ENCODE peak calls at places on chromosomes 3 and 15, in ten cellular contexts. One of them, this sample, is unnamed.

GRCh38 chr15:63601026-63601726 is 4.0 kb downstream of the FBXL22 start:
- DNase-seq in fibroblast of the conjunctiva: no peak
- DNase-seq in chondrocyte: no peak
- DNase-seq in stimulated activated CD8-positive, alpha-beta memory T cell treated with anti-CD3 and anti-CD28 coated beads, Interleukin-15, amount 100 ng/mL, for 24 hours: peak
- DNase-seq in amygdala: no peak
- DNase-seq in AML-193: no peak
- DNase-seq in fibroblast of gingiva: no peak
- DNase-seq in stimulated activated naive CD8-positive, alpha-beta T cell treated with anti-CD3 and anti-CD28 coated beads, Interleukin-15, Interleukin-2, amounts not matched to agents 100 U/mL and 50 U/mL, for 24 hours: peak
- DNase-seq in type B pancreatic cell: no peak
- DNase-seq in globus pallidus: no peak
- DNase-seq in this sample: no peak

GRCh38 chr3:13111874-13112520 is 38.8 kb upstream of the IQSEC1 start:
- DNase-seq in fibroblast of the conjunctiva: no peak
- DNase-seq in chondrocyte: peak
- DNase-seq in stimulated activated CD8-positive, alpha-beta memory T cell treated with anti-CD3 and anti-CD28 coated beads, Interleukin-15, amount 100 ng/mL, for 24 hours: no peak
- DNase-seq in amygdala: no peak
- DNase-seq in AML-193: no peak
- DNase-seq in fibroblast of gingiva: no peak
- DNase-seq in stimulated activated naive CD8-positive, alpha-beta T cell treated with anti-CD3 and anti-CD28 coated beads, Interleukin-15, Interleukin-2, amounts not matched to agents 100 U/mL and 50 U/mL, for 24 hours: no peak
- DNase-seq in type B pancreatic cell: no peak
- DNase-seq in globus pallidus: no peak
- DNase-seq in this sample: no peak

GRCh38 chr3:186909078-186909853 is 21.1 kb upstream of the ST6GAL1 start:
- DNase-seq in fibroblast of the conjunctiva: no peak
- DNase-seq in chondrocyte: no peak
- DNase-seq in stimulated activated CD8-positive, alpha-beta memory T cell treated with anti-CD3 and anti-CD28 coated beads, Interleukin-15, amount 100 ng/mL, for 24 hours: no peak
- DNase-seq in amygdala: no peak
- DNase-seq in AML-193: no peak
- DNase-seq in fibroblast of gingiva: no peak
- DNase-seq in stimulated activated naive CD8-positive, alpha-beta T cell treated with anti-CD3 and anti-CD28 coated beads, Interleukin-15, Interleukin-2, amounts not matched to agents 100 U/mL and 50 U/mL, for 24 hours: peak
- DNase-seq in type B pancreatic cell: no peak
- DNase-seq in globus pallidus: no peak
- DNase-seq in this sample: no peak

GRCh38 chr3:14876942-14877341 is 58.2 kb downstream of the FGD5 start:
- DNase-seq in fibroblast of the conjunctiva: no peak
- DNase-seq in chondrocyte: no peak
- DNase-seq in stimulated activated CD8-positive, alpha-beta memory T cell treated with anti-CD3 and anti-CD28 coated beads, Interleukin-15, amount 100 ng/mL, for 24 hours: no peak
- DNase-seq in amygdala: no peak
- DNase-seq in AML-193: no peak
- DNase-seq in fibroblast of gingiva: peak
- DNase-seq in stimulated activated naive CD8-positive, alpha-beta T cell treated with anti-CD3 and anti-CD28 coated beads, Interleukin-15, Interleukin-2, amounts not matched to agents 100 U/mL and 50 U/mL, for 24 hours: no peak
- DNase-seq in type B pancreatic cell: no peak
- DNase-seq in globus pallidus: no peak
- DNase-seq in this sample: no peak

GRCh38 chr3:157611176-157611575 is 108.0 kb upstream of the VEPH1 start:
- DNase-seq in fibroblast of the conjunctiva: no peak
- DNase-seq in chondrocyte: no peak
- DNase-seq in stimulated activated CD8-positive, alpha-beta memory T cell treated with anti-CD3 and anti-CD28 coated beads, Interleukin-15, amount 100 ng/mL, for 24 hours: no peak
- DNase-seq in amygdala: no peak
- DNase-seq in AML-193: no peak
- DNase-seq in fibroblast of gingiva: no peak
- DNase-seq in stimulated activated naive CD8-positive, alpha-beta T cell treated with anti-CD3 and anti-CD28 coated beads, Interleukin-15, Interleukin-2, amounts not matched to agents 100 U/mL and 50 U/mL, for 24 hours: no peak
- DNase-seq in type B pancreatic cell: no peak
- DNase-seq in globus pallidus: no peak
- DNase-seq in this sample: no peak

GRCh38 chr15:84749111-84749991 is 959 bp downstream of the ZNF592 start:
- DNase-seq in fibroblast of the conjunctiva: no peak
- DNase-seq in chondrocyte: no peak
- DNase-seq in stimulated activated CD8-positive, alpha-beta memory T cell treated with anti-CD3 and anti-CD28 coated beads, Interleukin-15, amount 100 ng/mL, for 24 hours: no peak
- DNase-seq in amygdala: no peak
- DNase-seq in AML-193: peak
- DNase-seq in fibroblast of gingiva: peak
- DNase-seq in stimulated activated naive CD8-positive, alpha-beta T cell treated with anti-CD3 and anti-CD28 coated beads, Interleukin-15, Interleukin-2, amounts not matched to agents 100 U/mL and 50 U/mL, for 24 hours: peak
- DNase-seq in type B pancreatic cell: no peak
- DNase-seq in globus pallidus: peak
- DNase-seq in this sample: no peak

GRCh38 chr15:26867199-26868007 is 541 bp downstream of the GABRA5 start:
- DNase-seq in fibroblast of the conjunctiva: no peak
- DNase-seq in chondrocyte: no peak
- DNase-seq in stimulated activated CD8-positive, alpha-beta memory T cell treated with anti-CD3 and anti-CD28 coated beads, Interleukin-15, amount 100 ng/mL, for 24 hours: no peak
- DNase-seq in amygdala: no peak
- DNase-seq in AML-193: no peak
- DNase-seq in fibroblast of gingiva: no peak
- DNase-seq in stimulated activated naive CD8-positive, alpha-beta T cell treated with anti-CD3 and anti-CD28 coated beads, Interleukin-15, Interleukin-2, amounts not matched to agents 100 U/mL and 50 U/mL, for 24 hours: no peak
- DNase-seq in type B pancreatic cell: no peak
- DNase-seq in globus pallidus: no peak
- DNase-seq in this sample: no peak

GRCh38 chr3:196638922-196639516 is 475 bp upstream of the NRROS start:
- DNase-seq in fibroblast of the conjunctiva: no peak
- DNase-seq in chondrocyte: no peak
- DNase-seq in stimulated activated CD8-positive, alpha-beta memory T cell treated with anti-CD3 and anti-CD28 coated beads, Interleukin-15, amount 100 ng/mL, for 24 hours: no peak
- DNase-seq in amygdala: no peak
- DNase-seq in AML-193: no peak
- DNase-seq in fibroblast of gingiva: no peak
- DNase-seq in stimulated activated naive CD8-positive, alpha-beta T cell treated with anti-CD3 and anti-CD28 coated beads, Interleukin-15, Interleukin-2, amounts not matched to agents 100 U/mL and 50 U/mL, for 24 hours: no peak
- DNase-seq in type B pancreatic cell: no peak
- DNase-seq in globus pallidus: no peak
- DNase-seq in this sample: no peak

GRCh38 chr3:17800232-17800631 is 57.8 kb upstream of the TBC1D5 start:
- DNase-seq in fibroblast of the conjunctiva: no peak
- DNase-seq in chondrocyte: no peak
- DNase-seq in stimulated activated CD8-positive, alpha-beta memory T cell treated with anti-CD3 and anti-CD28 coated beads, Interleukin-15, amount 100 ng/mL, for 24 hours: no peak
- DNase-seq in amygdala: no peak
- DNase-seq in AML-193: no peak
- DNase-seq in fibroblast of gingiva: no peak
- DNase-seq in stimulated activated naive CD8-positive, alpha-beta T cell treated with anti-CD3 and anti-CD28 coated beads, Interleukin-15, Interleukin-2, amounts not matched to agents 100 U/mL and 50 U/mL, for 24 hours: no peak
- DNase-seq in type B pancreatic cell: no peak
- DNase-seq in globus pallidus: no peak
- DNase-seq in this sample: no peak

GRCh38 chr3:161171639-161172552 is 49.2 kb upstream of the NMD3 start:
- DNase-seq in fibroblast of the conjunctiva: no peak
- DNase-seq in chondrocyte: no peak
- DNase-seq in stimulated activated CD8-positive, alpha-beta memory T cell treated with anti-CD3 and anti-CD28 coated beads, Interleukin-15, amount 100 ng/mL, for 24 hours: no peak
- DNase-seq in amygdala: no peak
- DNase-seq in AML-193: no peak
- DNase-seq in fibroblast of gingiva: no peak
- DNase-seq in stimulated activated naive CD8-positive, alpha-beta T cell treated with anti-CD3 and anti-CD28 coated beads, Interleukin-15, Interleukin-2, amounts not matched to agents 100 U/mL and 50 U/mL, for 24 hours: no peak
- DNase-seq in type B pancreatic cell: no peak
- DNase-seq in globus pallidus: no peak
- DNase-seq in this sample: no peak

GRCh38 chr3:57957823-57958222 is 50.4 kb upstream of the FLNB start:
- DNase-seq in fibroblast of the conjunctiva: no peak
- DNase-seq in chondrocyte: no peak
- DNase-seq in stimulated activated CD8-positive, alpha-beta memory T cell treated with anti-CD3 and anti-CD28 coated beads, Interleukin-15, amount 100 ng/mL, for 24 hours: no peak
- DNase-seq in amygdala: no peak
- DNase-seq in AML-193: no peak
- DNase-seq in fibroblast of gingiva: no peak
- DNase-seq in stimulated activated naive CD8-positive, alpha-beta T cell treated with anti-CD3 and anti-CD28 coated beads, Interleukin-15, Interleukin-2, amounts not matched to agents 100 U/mL and 50 U/mL, for 24 hours: no peak
- DNase-seq in type B pancreatic cell: no peak
- DNase-seq in globus pallidus: no peak
- DNase-seq in this sample: no peak

GRCh38 chr3:133882986-133883586 is 12.6 kb downstream of the RAB6B start:
- DNase-seq in fibroblast of the conjunctiva: no peak
- DNase-seq in chondrocyte: no peak
- DNase-seq in stimulated activated CD8-positive, alpha-beta memory T cell treated with anti-CD3 and anti-CD28 coated beads, Interleukin-15, amount 100 ng/mL, for 24 hours: no peak
- DNase-seq in amygdala: no peak
- DNase-seq in AML-193: no peak
- DNase-seq in fibroblast of gingiva: no peak
- DNase-seq in stimulated activated naive CD8-positive, alpha-beta T cell treated with anti-CD3 and anti-CD28 coated beads, Interleukin-15, Interleukin-2, amounts not matched to agents 100 U/mL and 50 U/mL, for 24 hours: no peak
- DNase-seq in type B pancreatic cell: no peak
- DNase-seq in globus pallidus: no peak
- DNase-seq in this sample: no peak

GRCh38 chr15:99702895-99703602 is 30.2 kb downstream of the LYSMD4 start:
- DNase-seq in fibroblast of the conjunctiva: no peak
- DNase-seq in chondrocyte: no peak
- DNase-seq in stimulated activated CD8-positive, alpha-beta memory T cell treated with anti-CD3 and anti-CD28 coated beads, Interleukin-15, amount 100 ng/mL, for 24 hours: no peak
- DNase-seq in amygdala: no peak
- DNase-seq in AML-193: no peak
- DNase-seq in fibroblast of gingiva: no peak
- DNase-seq in stimulated activated naive CD8-positive, alpha-beta T cell treated with anti-CD3 and anti-CD28 coated beads, Interleukin-15, Interleukin-2, amounts not matched to agents 100 U/mL and 50 U/mL, for 24 hours: no peak
- DNase-seq in type B pancreatic cell: no peak
- DNase-seq in globus pallidus: no peak
- DNase-seq in this sample: no peak

GRCh38 chr3:177338697-177339219 is 141.5 kb upstream of the TBL1XR1 start:
- DNase-seq in fibroblast of the conjunctiva: no peak
- DNase-seq in chondrocyte: no peak
- DNase-seq in stimulated activated CD8-positive, alpha-beta memory T cell treated with anti-CD3 and anti-CD28 coated beads, Interleukin-15, amount 100 ng/mL, for 24 hours: no peak
- DNase-seq in amygdala: no peak
- DNase-seq in AML-193: peak
- DNase-seq in fibroblast of gingiva: peak
- DNase-seq in stimulated activated naive CD8-positive, alpha-beta T cell treated with anti-CD3 and anti-CD28 coated beads, Interleukin-15, Interleukin-2, amounts not matched to agents 100 U/mL and 50 U/mL, for 24 hours: no peak
- DNase-seq in type B pancreatic cell: no peak
- DNase-seq in globus pallidus: no peak
- DNase-seq in this sample: peak

GRCh38 chr3:135944831-135945230 is 20.7 kb upstream of the PPP2R3A start:
- DNase-seq in fibroblast of the conjunctiva: no peak
- DNase-seq in chondrocyte: no peak
- DNase-seq in stimulated activated CD8-positive, alpha-beta memory T cell treated with anti-CD3 and anti-CD28 coated beads, Interleukin-15, amount 100 ng/mL, for 24 hours: no peak
- DNase-seq in amygdala: no peak
- DNase-seq in AML-193: no peak
- DNase-seq in fibroblast of gingiva: no peak
- DNase-seq in stimulated activated naive CD8-positive, alpha-beta T cell treated with anti-CD3 and anti-CD28 coated beads, Interleukin-15, Interleukin-2, amounts not matched to agents 100 U/mL and 50 U/mL, for 24 hours: no peak
- DNase-seq in type B pancreatic cell: no peak
- DNase-seq in globus pallidus: no peak
- DNase-seq in this sample: no peak

GRCh38 chr15:81400640-81401236 is 26.7 kb upstream of the TMC3 start:
- DNase-seq in fibroblast of the conjunctiva: peak
- DNase-seq in chondrocyte: no peak
- DNase-seq in stimulated activated CD8-positive, alpha-beta memory T cell treated with anti-CD3 and anti-CD28 coated beads, Interleukin-15, amount 100 ng/mL, for 24 hours: no peak
- DNase-seq in amygdala: no peak
- DNase-seq in AML-193: peak
- DNase-seq in fibroblast of gingiva: peak
- DNase-seq in stimulated activated naive CD8-positive, alpha-beta T cell treated with anti-CD3 and anti-CD28 coated beads, Interleukin-15, Interleukin-2, amounts not matched to agents 100 U/mL and 50 U/mL, for 24 hours: no peak
- DNase-seq in type B pancreatic cell: no peak
- DNase-seq in globus pallidus: peak
- DNase-seq in this sample: peak

GRCh38 chr15:89406756-89407650 is 72.4 kb upstream of the POLG start:
- DNase-seq in fibroblast of the conjunctiva: no peak
- DNase-seq in chondrocyte: no peak
- DNase-seq in stimulated activated CD8-positive, alpha-beta memory T cell treated with anti-CD3 and anti-CD28 coated beads, Interleukin-15, amount 100 ng/mL, for 24 hours: no peak
- DNase-seq in amygdala: no peak
- DNase-seq in AML-193: no peak
- DNase-seq in fibroblast of gingiva: no peak
- DNase-seq in stimulated activated naive CD8-positive, alpha-beta T cell treated with anti-CD3 and anti-CD28 coated beads, Interleukin-15, Interleukin-2, amounts not matched to agents 100 U/mL and 50 U/mL, for 24 hours: peak
- DNase-seq in type B pancreatic cell: no peak
- DNase-seq in globus pallidus: no peak
- DNase-seq in this sample: no peak

GRCh38 chr15:94887406-94887805 is 656.0 kb downstream of the MCTP2 start:
- DNase-seq in fibroblast of the conjunctiva: no peak
- DNase-seq in chondrocyte: no peak
- DNase-seq in stimulated activated CD8-positive, alpha-beta memory T cell treated with anti-CD3 and anti-CD28 coated beads, Interleukin-15, amount 100 ng/mL, for 24 hours: no peak
- DNase-seq in amygdala: no peak
- DNase-seq in AML-193: no peak
- DNase-seq in fibroblast of gingiva: no peak
- DNase-seq in stimulated activated naive CD8-positive, alpha-beta T cell treated with anti-CD3 and anti-CD28 coated beads, Interleukin-15, Interleukin-2, amounts not matched to agents 100 U/mL and 50 U/mL, for 24 hours: no peak
- DNase-seq in type B pancreatic cell: no peak
- DNase-seq in globus pallidus: no peak
- DNase-seq in this sample: no peak

GRCh38 chr3:38507120-38507519 is 11.0 kb downstream of the EXOG start:
- DNase-seq in fibroblast of the conjunctiva: no peak
- DNase-seq in chondrocyte: no peak
- DNase-seq in stimulated activated CD8-positive, alpha-beta memory T cell treated with anti-CD3 and anti-CD28 coated beads, Interleukin-15, amount 100 ng/mL, for 24 hours: no peak
- DNase-seq in amygdala: no peak
- DNase-seq in AML-193: no peak
- DNase-seq in fibroblast of gingiva: no peak
- DNase-seq in stimulated activated naive CD8-positive, alpha-beta T cell treated with anti-CD3 and anti-CD28 coated beads, Interleukin-15, Interleukin-2, amounts not matched to agents 100 U/mL and 50 U/mL, for 24 hours: no peak
- DNase-seq in type B pancreatic cell: no peak
- DNase-seq in globus pallidus: no peak
- DNase-seq in this sample: no peak

GRCh38 chr3:77536038-77536775 is 496.3 kb downstream of the ROBO2 start:
- DNase-seq in fibroblast of the conjunctiva: no peak
- DNase-seq in chondrocyte: no peak
- DNase-seq in stimulated activated CD8-positive, alpha-beta memory T cell treated with anti-CD3 and anti-CD28 coated beads, Interleukin-15, amount 100 ng/mL, for 24 hours: no peak
- DNase-seq in amygdala: no peak
- DNase-seq in AML-193: no peak
- DNase-seq in fibroblast of gingiva: peak
- DNase-seq in stimulated activated naive CD8-positive, alpha-beta T cell treated with anti-CD3 and anti-CD28 coated beads, Interleukin-15, Interleukin-2, amounts not matched to agents 100 U/mL and 50 U/mL, for 24 hours: no peak
- DNase-seq in type B pancreatic cell: no peak
- DNase-seq in globus pallidus: no peak
- DNase-seq in this sample: no peak

GRCh38 chr3:30454636-30455035 is 151.8 kb upstream of the TGFBR2 start:
- DNase-seq in fibroblast of the conjunctiva: no peak
- DNase-seq in chondrocyte: no peak
- DNase-seq in stimulated activated CD8-positive, alpha-beta memory T cell treated with anti-CD3 and anti-CD28 coated beads, Interleukin-15, amount 100 ng/mL, for 24 hours: no peak
- DNase-seq in amygdala: no peak
- DNase-seq in AML-193: no peak
- DNase-seq in fibroblast of gingiva: no peak
- DNase-seq in stimulated activated naive CD8-positive, alpha-beta T cell treated with anti-CD3 and anti-CD28 coated beads, Interleukin-15, Interleukin-2, amounts not matched to agents 100 U/mL and 50 U/mL, for 24 hours: no peak
- DNase-seq in type B pancreatic cell: no peak
- DNase-seq in globus pallidus: no peak
- DNase-seq in this sample: no peak

This sample was measured in foreskin melanocyte.